ENCODE peak calls at places on chromosomes 3 and 15, in six cellular contexts. C is body of pancreas; E is RCC 7860; T is CD8-positive, alpha-beta memory T cell; D is mesothelial cell of epicardium; X is effector CD4-positive, alpha-beta T cell. F is an unnamed sample.

GRCh38 chr3:112781611-112782010 is 65.1 kb downstream of the CD200R1L start:
- DNase-seq in C (no peak), E (peak), T (no peak), D (no peak), X (no peak), F (no peak)

GRCh38 chr3:54299169-54299935 is 177.0 kb downstream of the CACNA2D3 start:
- DNase-seq in C (no peak), E (no peak), T (no peak), D (no peak), X (no peak), F (no peak)

GRCh38 chr3:37995652-37996641 is 5.4 kb downstream of the VILL start:
- DNase-seq in C (no peak), E (no peak), T (peak), D (no peak), X (no peak), F (no peak)

GRCh38 chr3:46987485-46988401 is 8.3 kb downstream of the NBEAL2 start:
- DNase-seq in C (no peak), E (no peak), T (peak), D (no peak), X (peak), F (no peak)

GRCh38 chr15:93245616-93246122 is 156.7 kb upstream of the RGMA start:
- DNase-seq in C (no peak), E (no peak), T (no peak), D (no peak), X (no peak), F (no peak)

GRCh38 chr3:177772908-177773557 is 575.8 kb upstream of the TBL1XR1 start:
- DNase-seq in C (no peak), E (no peak), T (no peak), D (no peak), X (no peak), F (no peak)

GRCh38 chr3:42682301-42683070 is 2.9 kb upstream of the KLHL40 start:
- DNase-seq in C (no peak), E (no peak), T (no peak), D (no peak), X (no peak), F (no peak)

GRCh38 chr15:37585966-37586656 is 348.3 kb upstream of the TMCO5A start:
- DNase-seq in C (no peak), E (no peak), T (no peak), D (no peak), X (no peak), F (peak)

GRCh38 chr15:37773111-37773860 is 161.2 kb upstream of the TMCO5A start:
- DNase-seq in C (no peak), E (peak), T (no peak), D (no peak), X (no peak), F (peak)

GRCh38 chr15:58212909-58213526 is 74.8 kb downstream of the AQP9 start:
- DNase-seq in C (no peak), E (peak), T (no peak), D (no peak), X (no peak), F (no peak)

GRCh38 chr15:29113336-29114276 is 156.0 kb downstream of the NSMCE3 start:
- DNase-seq in C (no peak), E (no peak), T (no peak), D (no peak), X (no peak), F (no peak)

GRCh38 chr3:29291262-29291981 is 10.6 kb downstream of the RBMS3 start:
- DNase-seq in C (peak), E (no peak), T (no peak), D (no peak), X (no peak), F (no peak)

GRCh38 chr3:56119575-56120349 is 348.5 kb downstream of the ERC2 start:
- DNase-seq in C (no peak), E (no peak), T (no peak), D (no peak), X (no peak), F (peak)

GRCh38 chr3:146130881-146131371 is 30.1 kb downstream of the PLOD2 start:
- DNase-seq in C (no peak), E (peak), T (no peak), D (no peak), X (no peak), F (peak)

GRCh38 chr15:26115229-26115943 is 252.3 kb upstream of the ATP10A start:
- DNase-seq in C (no peak), E (no peak), T (no peak), D (no peak), X (no peak), F (no peak)

GRCh38 chr3:140905557-140905956 is 36.1 kb upstream of the SLC25A36 start:
- DNase-seq in C (no peak), E (no peak), T (no peak), D (no peak), X (no peak), F (no peak)

GRCh38 chr15:68151277-68151676 is 53.9 kb downstream of the CALML4 start:
- DNase-seq in C (no peak), E (no peak), T (no peak), D (no peak), X (no peak), F (no peak)

GRCh38 chr3:108528459-108529231 is 18.2 kb upstream of the MYH15 start:
- DNase-seq in C (no peak), E (no peak), T (no peak), D (no peak), X (no peak), F (no peak)

GRCh38 chr3:151906751-151907150 is 33.3 kb downstream of the SUCNR1 start:
- DNase-seq in C (no peak), E (no peak), T (no peak), D (no peak), X (no peak), F (no peak)

GRCh38 chr3:126926684-126927404 is 56.1 kb upstream of the PLXNA1 start:
- DNase-seq in C (peak), E (peak), T (no peak), D (no peak), X (no peak), F (peak)

GRCh38 chr15:80228959-80229610 is 22.9 kb downstream of the CTXND1 start:
- DNase-seq in C (peak), E (peak), T (no peak), D (no peak), X (no peak), F (no peak)

GRCh38 chr3:141371882-141372281 is 3.6 kb downstream of the ZBTB38 start:
- DNase-seq in C (no peak), E (no peak), T (no peak), D (no peak), X (no peak), F (no peak)

GRCh38 chr3:16728762-16729745 is 123.8 kb upstream of the DAZL start:
- DNase-seq in C (no peak), E (peak), T (no peak), D (no peak), X (no peak), F (no peak)

GRCh38 chr3:190521998-190522397 is 8.1 kb downstream of the IL1RAP start:
- DNase-seq in C (no peak), E (no peak), T (no peak), D (no peak), X (no peak), F (no peak)

GRCh38 chr15:60137711-60138396 is 133.7 kb downstream of the FOXB1 start:
- DNase-seq in C (no peak), E (no peak), T (no peak), D (no peak), X (no peak), F (no peak)

GRCh38 chr3:17974206-17974841 is 231.9 kb upstream of the TBC1D5 start:
- DNase-seq in C (no peak), E (no peak), T (no peak), D (no peak), X (no peak), F (no peak)

GRCh38 chr3:108471346-108471935 is 39.0 kb downstream of the MYH15 start:
- DNase-seq in C (no peak), E (peak), T (no peak), D (no peak), X (no peak), F (no peak)

GRCh38 chr3:181279239-181279565 is 289.7 kb upstream of the DNAJC19 start:
- DNase-seq in C (no peak), E (no peak), T (no peak), D (no peak), X (no peak), F (no peak)